ENCODE peak calls at places on chromosomes 12 and 14, in six cellular contexts. Z is natural killer cell; K is CD8-positive, alpha-beta T cell; V is progenitor cell of endocrine pancreas; X is WTC11; B is heart right ventricle. G is an unnamed sample.

GRCh38 chr12:91921555-91921954 is 224.1 kb downstream of the BTG1 start:
- DNase-seq in X (no peak), V (no peak), B (no peak), Z (no peak), K (no peak), G (no peak)

GRCh38 chr12:100688451-100688864 is 106.1 kb upstream of the ANO4 start:
- DNase-seq in X (no peak), Z (no peak), K (no peak), V (no peak), B (no peak), G (no peak)

GRCh38 chr12:11765421-11765816 is 115.9 kb downstream of the ETV6 start:
- DNase-seq in B (no peak), V (no peak), K (no peak), X (no peak), Z (no peak), G (no peak)

GRCh38 chr14:105492051-105492965 is 1.3 kb downstream of the TEDC1 start:
- DNase-seq in Z (no peak), X (no peak), V (no peak), K (no peak), B (peak), G (no peak)

GRCh38 chr14:23827100-23827892 is 126.3 kb upstream of the DHRS4 start:
- DNase-seq in Z (no peak), K (no peak), X (no peak), V (no peak), B (no peak), G (no peak)

GRCh38 chr12:64193045-64193444 is 29.1 kb downstream of the KICS2 start:
- DNase-seq in X (no peak), Z (no peak), B (no peak), V (no peak), K (no peak), G (no peak)

GRCh38 chr12:101799774-101800173 is 31.0 kb downstream of the GNPTAB start:
- DNase-seq in K (no peak), B (no peak), V (no peak), Z (no peak), X (no peak), G (no peak)

GRCh38 chr14:101839236-101839635 is 77.7 kb downstream of the PPP2R5C start:
- DNase-seq in X (no peak), B (no peak), V (no peak), Z (no peak), K (no peak), G (no peak)

GRCh38 chr12:6345319-6346071 is 3.6 kb upstream of the TNFRSF1A start:
- DNase-seq in Z (no peak), V (no peak), K (no peak), X (no peak), B (no peak), G (no peak)

GRCh38 chr14:88247228-88247627 is 75.8 kb downstream of the KCNK10 start:
- DNase-seq in V (no peak), K (no peak), B (no peak), Z (no peak), X (no peak), G (no peak)

GRCh38 chr14:102055181-102055901 is 31.5 kb downstream of the HSP90AA1 start:
- DNase-seq in X (peak), V (no peak), K (no peak), Z (no peak), B (no peak), G (no peak)

GRCh38 chr14:22898302-22898894 is 15.4 kb downstream of the REM2 start:
- DNase-seq in V (no peak), B (no peak), X (no peak), K (no peak), Z (no peak), G (no peak)

GRCh38 chr14:23609001-23609400 is 27.2 kb upstream of the DHRS2 start:
- DNase-seq in K (no peak), Z (no peak), X (no peak), V (no peak), B (no peak), G (no peak)

GRCh38 chr12:57404966-57405640 is 25.7 kb downstream of the R3HDM2 start:
- DNase-seq in X (no peak), Z (no peak), K (no peak), V (no peak), B (no peak), G (no peak)

GRCh38 chr12:25972783-25973182 is 14.3 kb downstream of the RASSF8 start:
- DNase-seq in V (no peak), X (no peak), Z (no peak), B (no peak), K (no peak), G (no peak)

GRCh38 chr14:75720828-75721227 is 59.8 kb downstream of the TTLL5 start:
- DNase-seq in Z (no peak), V (no peak), K (no peak), X (no peak), B (peak), G (no peak)

GRCh38 chr14:93976477-93977057 is at the start of gene ASB2:
- DNase-seq in Z (no peak), X (no peak), B (no peak), K (no peak), V (no peak), G (no peak)

GRCh38 chr12:70359458-70360197 is 6.5 kb upstream of the KCNMB4 start:
- DNase-seq in Z (no peak), B (no peak), V (no peak), K (no peak), X (no peak), G (no peak)

GRCh38 chr12:87085286-87085685 is 829.1 kb upstream of the MGAT4C start:
- DNase-seq in K (no peak), X (no peak), Z (no peak), V (no peak), B (no peak), G (no peak)

GRCh38 chr14:52700701-52701172 is 5.4 kb upstream of the ERO1A start:
- DNase-seq in X (no peak), K (no peak), B (no peak), Z (no peak), V (no peak), G (no peak)

GRCh38 chr14:48323655-48324054 is 648.2 kb upstream of the MDGA2 start:
- DNase-seq in Z (no peak), K (no peak), B (no peak), X (no peak), V (no peak), G (no peak)

GRCh38 chr14:52080171-52080800 is 11.4 kb upstream of the NID2 start:
- DNase-seq in X (no peak), K (no peak), Z (no peak), B (no peak), V (no peak), G (no peak)

GRCh38 chr14:50823763-50824636 is 7.0 kb downstream of the NIN start:
- DNase-seq in V (no peak), B (no peak), K (no peak), X (no peak), Z (no peak), G (no peak)

GRCh38 chr12:93855265-93855664 is 178.1 kb downstream of the CRADD start:
- DNase-seq in K (no peak), B (no peak), Z (no peak), X (no peak), V (no peak), G (no peak)

GRCh38 chr14:65840118-65840751 is 427.7 kb downstream of the FUT8 start:
- DNase-seq in Z (no peak), B (no peak), K (no peak), V (no peak), X (no peak), G (no peak)

GRCh38 chr14:100540141-100540925 is 46.9 kb downstream of the BEGAIN start:
- DNase-seq in X (peak), V (no peak), K (no peak), B (peak), Z (no peak), G (no peak)

GRCh38 chr12:124231980-124232653 is 62.8 kb upstream of the RFLNA start:
- DNase-seq in V (peak), Z (no peak), K (no peak), X (no peak), B (no peak), G (no peak)

GRCh38 chr12:57142121-57142520 is 5.3 kb downstream of the LRP1-AS start:
- DNase-seq in V (no peak), K (no peak), Z (no peak), X (no peak), B (no peak), G (no peak)

GRCh38 chr12:46900734-46901463 is 75.1 kb upstream of the SLC38A4 start:
- DNase-seq in B (no peak), K (no peak), Z (no peak), V (no peak), X (no peak), G (no peak)

GRCh38 chr14:99522025-99522401 is 40.8 kb downstream of the CCNK start:
- DNase-seq in Z (no peak), V (no peak), B (no peak), K (no peak), X (peak), G (no peak)

GRCh38 chr12:110421159-110421661 is 17.7 kb upstream of the ANAPC7 start:
- DNase-seq in X (no peak), V (no peak), Z (no peak), K (no peak), B (no peak), G (no peak)

GRCh38 chr12:53060721-53061276 is 10.9 kb downstream of the TNS2 start:
- DNase-seq in Z (no peak), V (no peak), B (peak), X (no peak), K (no peak), G (no peak)

GRCh38 chr12:53060064-53060720 is 10.3 kb downstream of the TNS2 start:
- DNase-seq in X (no peak), K (no peak), B (no peak), V (no peak), Z (no peak), G (no peak)

GRCh38 chr12:53062977-53063707 is 13.3 kb downstream of the TNS2 start:
- DNase-seq in K (no peak), X (peak), B (no peak), Z (no peak), V (no peak), G (no peak)

GRCh38 chr12:53062011-53062961 is 12.4 kb downstream of the TNS2 start:
- DNase-seq in Z (no peak), V (no peak), B (no peak), K (no peak), X (no peak), G (no peak)

GRCh38 chr12:53061404-53062010 is 11.6 kb downstream of the TNS2 start:
- DNase-seq in V (no peak), Z (no peak), B (no peak), X (peak), K (no peak), G (peak)
- TF ChIP-seq CTCF in V (peak), Z (no peak), B (no peak), X (no peak), K (no peak), G (no peak)

GRCh38 chr12:54369597-54370217 is 5.4 kb upstream of the GPR84 start:
- DNase-seq in B (no peak), X (no peak), V (no peak), Z (no peak), K (no peak), G (no peak)

GRCh38 chr12:54368709-54369596 is 4.7 kb upstream of the GPR84 start:
- DNase-seq in Z (peak), X (peak), B (peak), V (peak), K (peak), G (peak)

GRCh38 chr12:54371328-54372112 is 7.2 kb upstream of the GPR84 start:
- DNase-seq in V (no peak), K (no peak), B (peak), Z (no peak), X (no peak), G (no peak)

GRCh38 chr12:54372113-54372806 is 8.0 kb upstream of the GPR84 start:
- DNase-seq in K (no peak), B (no peak), X (no peak), V (no peak), Z (no peak), G (no peak)

DNA sequence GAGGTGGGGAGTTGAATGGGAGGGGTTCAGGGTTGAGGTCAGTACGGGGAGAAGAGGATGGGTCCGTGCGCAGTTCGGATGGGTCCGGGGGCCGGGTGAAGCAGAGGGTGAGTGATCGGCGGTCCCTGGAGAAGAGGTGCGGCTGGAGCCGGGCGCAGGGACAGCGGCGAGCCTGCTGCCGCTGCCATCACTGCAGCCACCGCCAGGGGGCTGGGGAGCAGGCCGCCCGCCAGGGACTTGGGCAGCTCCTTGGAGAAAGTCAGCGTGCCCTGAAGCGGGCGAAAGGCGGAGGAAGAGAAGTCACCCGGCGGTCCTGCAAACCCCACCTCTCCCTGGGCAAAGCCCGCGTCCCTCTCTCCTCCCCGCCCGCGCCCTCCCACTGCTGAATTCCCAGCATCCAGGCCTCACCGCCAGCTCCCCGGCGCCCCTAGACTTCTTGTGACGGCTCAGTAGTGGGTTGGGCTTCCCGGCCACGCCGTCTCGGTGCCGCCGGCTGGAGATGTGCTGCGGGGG is 6.0 kb upstream of the GPR84 start:
- DNase-seq in K (no peak), V (peak), X (peak), B (peak), Z (no peak), G (peak)
- TF ChIP-seq CTCF in K (no peak), V (peak), X (peak), B (peak), Z (no peak), G (peak)

GRCh38 chr12:108888031-108888430 is 8.1 kb downstream of the DAO start:
- DNase-seq in V (no peak), Z (no peak), B (no peak), X (no peak), K (no peak), G (no peak)

GRCh38 chr12:108886873-108887629 is 7.2 kb downstream of the DAO start:
- DNase-seq in K (no peak), Z (no peak), X (no peak), V (no peak), B (no peak), G (no peak)

GRCh38 chr12:108879615-108880254 is at the start of gene DAO:
- DNase-seq in V (no peak), X (no peak), B (no peak), K (no peak), Z (no peak), G (no peak)

GRCh38 chr12:108881953-108882352 is 2.1 kb downstream of the DAO start:
- DNase-seq in V (no peak), X (no peak), Z (no peak), K (no peak), B (no peak), G (no peak)

GRCh38 chr12:108884116-108885012 is 4.5 kb downstream of the DAO start:
- DNase-seq in B (peak), X (peak), Z (peak), V (no peak), K (peak), G (no peak)
- TF ChIP-seq CTCF in B (peak), X (peak), Z (peak), V (peak), K (peak), G (peak)

DNA sequence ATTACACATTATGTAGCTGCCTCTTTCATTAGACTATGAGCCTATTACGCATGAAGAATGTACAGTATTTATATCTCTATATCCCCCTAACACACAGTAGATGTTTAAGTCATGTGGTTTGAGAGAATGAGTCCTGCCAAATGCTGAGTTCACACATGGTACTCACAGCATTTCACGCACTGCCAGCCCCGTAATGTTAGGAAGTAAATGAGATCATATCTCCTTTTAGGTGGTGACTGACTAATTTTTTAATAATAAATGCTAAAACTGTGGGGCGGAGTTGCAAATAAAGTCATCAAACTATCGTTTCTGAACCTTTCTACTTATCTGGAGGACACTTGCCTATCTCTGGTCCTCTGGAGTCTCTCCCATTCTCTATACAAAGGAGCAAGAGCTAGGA is 343.8 kb downstream of the ADAMTS20 start:
- DNase-seq in X (no peak), K (no peak), Z (no peak), B (no peak), V (no peak), G (no peak)
- TF ChIP-seq CTCF in X (no peak), K (no peak), Z (no peak), B (no peak), V (no peak), G (no peak)

DNA sequence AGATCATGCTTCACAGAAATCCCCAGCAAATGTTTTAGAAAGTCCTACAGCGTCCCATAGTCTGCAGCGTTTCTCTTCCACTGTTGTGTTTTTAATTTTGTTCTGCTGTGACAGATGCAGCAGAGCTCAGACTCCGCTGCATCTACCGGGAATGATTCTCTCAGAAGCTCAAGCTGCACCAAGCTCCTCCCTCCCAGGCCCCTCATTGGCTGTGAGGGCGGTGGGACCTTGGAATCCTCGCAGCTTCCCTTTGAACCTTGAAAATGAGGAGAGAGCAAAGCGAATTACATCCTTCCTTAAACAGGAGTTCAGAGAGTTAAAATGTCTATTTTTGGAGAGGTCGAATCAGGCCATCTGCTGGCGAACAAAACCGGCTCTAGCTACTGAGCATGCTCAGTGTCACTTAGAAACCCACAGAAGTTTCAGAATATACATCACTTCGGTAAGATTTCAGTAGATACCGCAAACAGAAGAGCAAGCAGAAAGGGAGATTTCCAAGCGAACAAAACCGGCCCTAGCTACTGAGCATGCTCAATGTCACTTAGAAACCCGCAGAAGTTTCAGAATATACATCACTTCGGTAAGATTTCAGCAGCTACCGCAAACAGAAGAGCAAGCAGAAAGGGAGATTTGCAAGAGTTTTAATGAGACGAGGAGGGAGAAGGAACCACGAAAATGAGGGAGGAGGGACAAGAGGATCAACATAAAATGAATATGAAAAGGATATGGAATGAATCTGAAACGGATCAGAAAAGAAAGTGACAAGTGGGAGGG is at the start of gene ABCD2:
- DNase-seq in X (peak), V (peak), B (peak), Z (peak), K (peak), G (peak)
- TF ChIP-seq CTCF in X (no peak), V (no peak), B (no peak), Z (no peak), K (peak), G (peak)

DNA sequence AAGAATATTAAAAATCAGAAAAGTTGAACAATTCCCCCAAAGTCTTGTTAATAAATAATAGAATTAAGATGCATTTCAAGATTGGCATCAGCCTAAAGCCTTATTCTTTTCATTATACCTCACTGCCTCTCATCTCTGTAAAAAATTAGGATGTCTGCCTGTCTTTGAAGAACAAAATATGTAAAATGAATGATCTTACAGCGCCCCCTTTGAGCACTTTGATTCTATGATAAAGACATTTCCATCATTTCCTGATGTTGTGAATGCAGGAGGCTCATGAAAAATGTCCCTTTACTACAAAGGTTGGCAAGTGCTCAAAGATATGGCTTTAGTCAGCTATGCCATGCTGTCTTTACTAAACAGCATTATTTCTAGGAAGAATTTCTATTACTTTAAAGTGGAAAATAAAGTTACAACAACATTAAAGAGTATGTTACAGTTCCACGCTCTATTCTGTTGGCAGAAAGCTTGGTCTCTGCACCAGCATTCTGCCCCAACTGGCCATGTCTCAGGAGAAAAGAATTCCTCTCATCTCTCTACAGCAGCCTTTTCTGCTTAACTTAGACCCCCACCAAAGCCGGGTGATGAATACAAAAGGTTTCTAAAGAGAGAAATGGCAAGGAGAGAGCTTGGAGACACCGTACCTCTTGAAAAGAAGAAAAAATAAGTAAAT is 95.1 kb downstream of the LLPH start:
- DNase-seq in Z (no peak), V (no peak), K (no peak), B (no peak), X (no peak), G (no peak)
- TF ChIP-seq CTCF in Z (peak), V (peak), K (no peak), B (peak), X (no peak), G (peak)

GRCh38 chr12:1279050-1279449 is 288.0 kb downstream of the ERC1 start:
- DNase-seq in X (no peak), Z (no peak), V (no peak), B (no peak), K (no peak), G (no peak)
- TF ChIP-seq CTCF in X (no peak), Z (no peak), V (no peak), B (peak), K (no peak), G (no peak)